ENCODE peak calls at places on chromosomes 5 and 9, in eight cellular contexts. One of them, this sample, is unnamed. For H3K9me3, the result is how much of the 10 kb centered on the place peaks cover.

GRCh38 chr5:149656576-149657182 is 73.4 kb upstream of the PPARGC1B start:
- DNase-seq in suprapubic skin: no peak
- DNase-seq in esophagus muscularis mucosa: no peak
- DNase-seq in stomach: peak
- DNase-seq in breast epithelium: no peak
- DNase-seq in vagina: no peak
- DNase-seq in sigmoid colon: no peak
- DNase-seq in HepG2: no peak
- DNase-seq in this sample: peak

GRCh38 chr5:137372386-137373160 is 126.6 kb downstream of the SPOCK1 start:
- DNase-seq in suprapubic skin: no peak
- DNase-seq in esophagus muscularis mucosa: no peak
- DNase-seq in stomach: no peak
- DNase-seq in breast epithelium: no peak
- DNase-seq in vagina: no peak
- DNase-seq in sigmoid colon: no peak
- DNase-seq in HepG2: no peak
- DNase-seq in this sample: no peak

GRCh38 chr5:146993876-146994530 is 115.4 kb upstream of the PPP2R2B start:
- DNase-seq in suprapubic skin: no peak
- DNase-seq in esophagus muscularis mucosa: no peak
- DNase-seq in stomach: no peak
- DNase-seq in breast epithelium: no peak
- DNase-seq in vagina: no peak
- DNase-seq in sigmoid colon: no peak
- DNase-seq in HepG2: no peak
- DNase-seq in this sample: no peak

GRCh38 chr5:25489834-25490538 is 845.2 kb upstream of the CDH10 start:
- DNase-seq in suprapubic skin: no peak
- DNase-seq in esophagus muscularis mucosa: no peak
- DNase-seq in stomach: no peak
- DNase-seq in breast epithelium: no peak
- DNase-seq in vagina: no peak
- DNase-seq in sigmoid colon: no peak
- DNase-seq in HepG2: peak
- DNase-seq in this sample: no peak

GRCh38 chr5:77620404-77620803 is 18.1 kb downstream of the OTP start:
- DNase-seq in suprapubic skin: no peak
- DNase-seq in esophagus muscularis mucosa: no peak
- DNase-seq in stomach: no peak
- DNase-seq in breast epithelium: no peak
- DNase-seq in vagina: no peak
- DNase-seq in sigmoid colon: no peak
- DNase-seq in HepG2: peak
- DNase-seq in this sample: no peak

GRCh38 chr9:115411516-115411915 is 293.6 kb upstream of the TNC start:
- DNase-seq in suprapubic skin: no peak
- DNase-seq in esophagus muscularis mucosa: no peak
- DNase-seq in stomach: no peak
- DNase-seq in breast epithelium: no peak
- DNase-seq in vagina: no peak
- DNase-seq in sigmoid colon: no peak
- DNase-seq in HepG2: no peak
- DNase-seq in this sample: no peak

GRCh38 chr5:1058549-1058945 is 49.9 kb downstream of the NKD2 start:
- DNase-seq in suprapubic skin: no peak
- DNase-seq in esophagus muscularis mucosa: no peak
- DNase-seq in stomach: no peak
- DNase-seq in breast epithelium: no peak
- DNase-seq in vagina: no peak
- DNase-seq in sigmoid colon: no peak
- DNase-seq in HepG2: no peak
- DNase-seq in this sample: peak

GRCh38 chr9:135098400-135099105 is 11.1 kb downstream of the OLFM1 start:
- DNase-seq in suprapubic skin: no peak
- DNase-seq in esophagus muscularis mucosa: no peak
- DNase-seq in stomach: no peak
- DNase-seq in breast epithelium: no peak
- DNase-seq in vagina: no peak
- DNase-seq in sigmoid colon: no peak
- DNase-seq in HepG2: no peak
- DNase-seq in this sample: no peak

GRCh38 chr5:59236448-59236847 is 653.6 kb downstream of the RAB3C start:
- DNase-seq in suprapubic skin: no peak
- DNase-seq in esophagus muscularis mucosa: no peak
- DNase-seq in stomach: no peak
- DNase-seq in breast epithelium: no peak
- DNase-seq in vagina: no peak
- DNase-seq in sigmoid colon: peak
- DNase-seq in HepG2: no peak
- DNase-seq in this sample: no peak

GRCh38 chr9:3467593-3468219 is 58.1 kb downstream of the RFX3 start:
- DNase-seq in suprapubic skin: no peak
- DNase-seq in esophagus muscularis mucosa: no peak
- DNase-seq in stomach: peak
- DNase-seq in breast epithelium: no peak
- DNase-seq in vagina: no peak
- DNase-seq in sigmoid colon: peak
- DNase-seq in HepG2: peak
- DNase-seq in this sample: no peak

GRCh38 chr9:124282442-124283231 is 24.9 kb downstream of the NEK6 start:
- DNase-seq in suprapubic skin: no peak
- DNase-seq in esophagus muscularis mucosa: no peak
- DNase-seq in stomach: peak
- DNase-seq in breast epithelium: no peak
- DNase-seq in vagina: no peak
- DNase-seq in sigmoid colon: peak
- DNase-seq in HepG2: peak
- DNase-seq in this sample: peak

DNA sequence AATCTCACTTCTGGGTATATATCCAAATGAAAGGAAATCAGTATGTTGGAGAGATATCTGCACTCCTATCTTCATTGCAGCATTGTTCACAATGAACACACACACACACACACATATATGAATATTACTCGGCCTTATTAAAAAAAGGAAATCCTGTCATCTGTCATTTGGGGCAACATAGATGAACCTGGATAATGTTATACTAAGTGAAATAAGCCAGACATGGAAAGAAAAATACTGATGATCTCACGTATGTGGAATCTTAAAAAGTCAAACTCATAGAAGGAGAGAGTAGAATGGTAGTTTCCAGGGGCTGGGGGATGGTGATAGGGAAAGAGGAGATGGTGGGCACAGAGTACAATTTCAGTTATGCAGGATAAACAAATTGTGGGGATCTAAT is 100.3 kb downstream of the EMB start:
- DNase-seq in suprapubic skin: no peak
- DNase-seq in esophagus muscularis mucosa: no peak
- DNase-seq in stomach: no peak
- DNase-seq in breast epithelium: no peak
- DNase-seq in vagina: no peak
- DNase-seq in sigmoid colon: no peak
- DNase-seq in HepG2: no peak
- DNase-seq in this sample: no peak
- H3K9me3 ChIP-seq in suprapubic skin: under half
- H3K9me3 ChIP-seq in esophagus muscularis mucosa: under half
- H3K9me3 ChIP-seq in stomach: under half
- H3K9me3 ChIP-seq in breast epithelium: under half
- H3K9me3 ChIP-seq in vagina: under half
- H3K9me3 ChIP-seq in sigmoid colon: under half
- H3K9me3 ChIP-seq in HepG2: half or more
- H3K9me3 ChIP-seq in this sample: under half

GRCh38 chr9:34254141-34254913 is 74.7 kb downstream of the KIF24 start:
- DNase-seq in suprapubic skin: no peak
- DNase-seq in esophagus muscularis mucosa: no peak
- DNase-seq in stomach: no peak
- DNase-seq in breast epithelium: no peak
- DNase-seq in vagina: no peak
- DNase-seq in sigmoid colon: peak
- DNase-seq in HepG2: no peak
- DNase-seq in this sample: no peak
- TF ChIP-seq POLR2AphosphoS5 in suprapubic skin: no peak
- TF ChIP-seq POLR2AphosphoS5 in esophagus muscularis mucosa: peak
- TF ChIP-seq POLR2AphosphoS5 in stomach: peak
- TF ChIP-seq POLR2AphosphoS5 in breast epithelium: no peak
- TF ChIP-seq POLR2AphosphoS5 in vagina: no peak
- TF ChIP-seq POLR2AphosphoS5 in sigmoid colon: no peak
- TF ChIP-seq POLR2AphosphoS5 in HepG2: no peak
- TF ChIP-seq POLR2AphosphoS5 in this sample: no peak

GRCh38 chr5:86101966-86102365 is 515.8 kb upstream of the COX7C start:
- DNase-seq in suprapubic skin: no peak
- DNase-seq in esophagus muscularis mucosa: no peak
- DNase-seq in stomach: no peak
- DNase-seq in breast epithelium: no peak
- DNase-seq in vagina: no peak
- DNase-seq in sigmoid colon: no peak
- DNase-seq in HepG2: no peak
- DNase-seq in this sample: no peak
- H3K9me3 ChIP-seq in suprapubic skin: under half
- H3K9me3 ChIP-seq in esophagus muscularis mucosa: under half
- H3K9me3 ChIP-seq in stomach: under half
- H3K9me3 ChIP-seq in breast epithelium: under half
- H3K9me3 ChIP-seq in vagina: under half
- H3K9me3 ChIP-seq in sigmoid colon: under half
- H3K9me3 ChIP-seq in HepG2: under half
- H3K9me3 ChIP-seq in this sample: under half

GRCh38 chr9:35729700-35730485 is 2.1 kb downstream of the TLN1 start:
- DNase-seq in suprapubic skin: no peak
- DNase-seq in esophagus muscularis mucosa: no peak
- DNase-seq in stomach: peak
- DNase-seq in breast epithelium: peak
- DNase-seq in vagina: no peak
- DNase-seq in sigmoid colon: peak
- DNase-seq in HepG2: peak
- DNase-seq in this sample: peak

GRCh38 chr9:35733109-35733541 is 659 bp downstream of the CREB3 start:
- DNase-seq in suprapubic skin: no peak
- DNase-seq in esophagus muscularis mucosa: no peak
- DNase-seq in stomach: no peak
- DNase-seq in breast epithelium: no peak
- DNase-seq in vagina: no peak
- DNase-seq in sigmoid colon: no peak
- DNase-seq in HepG2: peak
- DNase-seq in this sample: no peak

GRCh38 chr9:35730486-35730854 is 1.5 kb downstream of the TLN1 start:
- DNase-seq in suprapubic skin: no peak
- DNase-seq in esophagus muscularis mucosa: no peak
- DNase-seq in stomach: no peak
- DNase-seq in breast epithelium: no peak
- DNase-seq in vagina: no peak
- DNase-seq in sigmoid colon: no peak
- DNase-seq in HepG2: no peak
- DNase-seq in this sample: no peak

GRCh38 chr9:35732185-35733108 is at the start of the genes CREB3 and TLN1:
- DNase-seq in suprapubic skin: peak
- DNase-seq in esophagus muscularis mucosa: peak
- DNase-seq in stomach: peak
- DNase-seq in breast epithelium: peak
- DNase-seq in vagina: peak
- DNase-seq in sigmoid colon: peak
- DNase-seq in HepG2: peak
- DNase-seq in this sample: peak

GRCh38 chr9:35731415-35732184 is 395 bp downstream of the TLN1 start:
- DNase-seq in suprapubic skin: no peak
- DNase-seq in esophagus muscularis mucosa: no peak
- DNase-seq in stomach: no peak
- DNase-seq in breast epithelium: no peak
- DNase-seq in vagina: no peak
- DNase-seq in sigmoid colon: no peak
- DNase-seq in HepG2: peak
- DNase-seq in this sample: no peak
- TF ChIP-seq POLR2AphosphoS5 in suprapubic skin: no peak
- TF ChIP-seq POLR2AphosphoS5 in esophagus muscularis mucosa: no peak
- TF ChIP-seq POLR2AphosphoS5 in stomach: no peak
- TF ChIP-seq POLR2AphosphoS5 in breast epithelium: no peak
- TF ChIP-seq POLR2AphosphoS5 in vagina: no peak
- TF ChIP-seq POLR2AphosphoS5 in sigmoid colon: no peak
- TF ChIP-seq POLR2AphosphoS5 in HepG2: no peak
- TF ChIP-seq POLR2AphosphoS5 in this sample: no peak

GRCh38 chr5:140877262-140877581 is 2.1 kb downstream of the PCDHA12 start:
- DNase-seq in suprapubic skin: no peak
- DNase-seq in esophagus muscularis mucosa: no peak
- DNase-seq in stomach: no peak
- DNase-seq in breast epithelium: no peak
- DNase-seq in vagina: no peak
- DNase-seq in sigmoid colon: no peak
- DNase-seq in HepG2: no peak
- DNase-seq in this sample: no peak

GRCh38 chr5:140883927-140884697 is 2.2 kb downstream of the PCDHA13 start:
- DNase-seq in suprapubic skin: no peak
- DNase-seq in esophagus muscularis mucosa: no peak
- DNase-seq in stomach: no peak
- DNase-seq in breast epithelium: no peak
- DNase-seq in vagina: no peak
- DNase-seq in sigmoid colon: no peak
- DNase-seq in HepG2: no peak
- DNase-seq in this sample: no peak

GRCh38 chr5:140883373-140883772 is 1.4 kb downstream of the PCDHA13 start:
- DNase-seq in suprapubic skin: no peak
- DNase-seq in esophagus muscularis mucosa: no peak
- DNase-seq in stomach: no peak
- DNase-seq in breast epithelium: no peak
- DNase-seq in vagina: no peak
- DNase-seq in sigmoid colon: no peak
- DNase-seq in HepG2: no peak
- DNase-seq in this sample: no peak

GRCh38 chr5:140882591-140882899 is 621 bp downstream of the PCDHA13 start:
- DNase-seq in suprapubic skin: no peak
- DNase-seq in esophagus muscularis mucosa: no peak
- DNase-seq in stomach: no peak
- DNase-seq in breast epithelium: no peak
- DNase-seq in vagina: no peak
- DNase-seq in sigmoid colon: no peak
- DNase-seq in HepG2: no peak
- DNase-seq in this sample: no peak

DNA sequence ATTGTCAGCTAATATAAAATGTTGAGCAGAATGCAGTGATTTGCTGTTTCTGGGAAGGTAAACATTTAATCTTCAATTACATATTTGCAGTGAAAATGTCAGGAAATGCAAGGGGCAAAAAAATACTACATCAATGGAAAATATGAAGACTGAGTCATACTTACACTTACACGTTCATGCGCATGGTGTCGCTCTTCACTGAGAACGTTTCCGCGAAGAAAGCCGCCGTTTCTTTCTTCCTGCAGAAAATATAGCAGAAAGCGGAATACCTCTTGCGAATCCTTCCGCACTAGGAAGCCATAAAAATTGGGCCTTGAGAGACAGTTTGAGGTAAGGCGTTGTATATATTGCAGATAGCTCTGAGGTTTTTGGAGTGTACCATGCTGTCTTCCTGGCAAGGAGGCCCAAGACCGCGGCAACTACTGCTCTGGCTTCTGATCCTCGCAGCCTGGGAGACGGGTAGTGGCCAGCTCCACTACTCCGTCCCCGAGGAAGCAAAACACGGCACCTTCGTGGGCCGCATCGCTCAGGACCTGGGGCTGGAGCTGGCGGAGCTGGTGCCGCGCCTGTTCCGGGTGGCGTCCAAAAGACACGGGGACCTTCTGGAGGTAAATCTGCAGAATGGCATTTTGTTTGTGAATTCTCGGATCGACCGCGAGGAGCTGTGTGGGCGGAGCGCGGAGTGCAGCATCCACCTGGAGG is at the start of gene PCDHA13:
- DNase-seq in suprapubic skin: no peak
- DNase-seq in esophagus muscularis mucosa: no peak
- DNase-seq in stomach: no peak
- DNase-seq in breast epithelium: no peak
- DNase-seq in vagina: no peak
- DNase-seq in sigmoid colon: no peak
- DNase-seq in HepG2: no peak
- DNase-seq in this sample: no peak
- H3K9me3 ChIP-seq in suprapubic skin: under half
- H3K9me3 ChIP-seq in esophagus muscularis mucosa: under half
- H3K9me3 ChIP-seq in stomach: under half
- H3K9me3 ChIP-seq in breast epithelium: half or more
- H3K9me3 ChIP-seq in vagina: under half
- H3K9me3 ChIP-seq in sigmoid colon: under half
- H3K9me3 ChIP-seq in HepG2: under half
- H3K9me3 ChIP-seq in this sample: under half

This sample was measured in upper lobe of left lung.